ENCODE peak calls at places on chromosomes 5 and 9, in four cellular contexts. W is stomach, T is suprapubic skin, D is SK-N-SH. P is an unnamed sample.

GRCh38 chr9:137055385-137056364 is 1.8 kb upstream of the ENTPD2 start:
- DNase-seq in T (no peak), D (peak; percentile 94), W (peak; percentile 94), P (no peak)

GRCh38 chr9:20352531-20352930 is 269.8 kb downstream of the MLLT3 start:
- DNase-seq in W (no peak), T (no peak), D (no peak), P (no peak)

GRCh38 chr5:78537821-78538220 is 110.8 kb downstream of the LHFPL2 start:
- DNase-seq in W (no peak), T (no peak), D (peak; percentile 58), P (no peak)

GRCh38 chr5:94174748-94175411 is 433.5 kb upstream of the POU5F2 start:
- DNase-seq in T (no peak), W (no peak), D (no peak), P (no peak)

GRCh38 chr5:166710275-166710674 is 1581.2 kb upstream of the WWC1 start:
- DNase-seq in D (no peak), W (no peak), T (no peak), P (no peak)

GRCh38 chr5:23026252-23027170 is 173.4 kb upstream of the CDH12 start:
- DNase-seq in T (no peak), D (no peak), W (no peak), P (no peak)

GRCh38 chr5:143341807-143342570 is 61.5 kb downstream of the NR3C1 start:
- DNase-seq in D (no peak), T (no peak), W (no peak), P (no peak)

GRCh38 chr9:79980440-79980839 is 408.7 kb downstream of the TLE4 start:
- DNase-seq in T (no peak), D (no peak), W (no peak), P (no peak)

GRCh38 chr9:4297151-4297794 is 2.6 kb downstream of the GLIS3 start:
- DNase-seq in T (peak; percentile 81), W (peak; percentile 67), D (peak; percentile 54), P (no peak)

GRCh38 chr5:77301447-77301878 is 91.0 kb downstream of the PDE8B start:
- DNase-seq in D (no peak), T (no peak), W (no peak), P (no peak)

GRCh38 chr9:120905794-120906248 is 20.8 kb downstream of the TRAF1 start:
- DNase-seq in W (no peak), D (no peak), T (no peak), P (no peak)

GRCh38 chr5:302951-303350 is 18.6 kb upstream of the AHRR start:
- DNase-seq in W (no peak), D (no peak), T (peak; percentile 26), P (no peak)

GRCh38 chr5:90326995-90327394 is 82.6 kb downstream of the CETN3 start:
- DNase-seq in D (no peak), W (no peak), T (no peak), P (no peak)

GRCh38 chr5:103522586-103522985 is 40.0 kb downstream of the NUDT12 start:
- DNase-seq in T (no peak), W (no peak), D (no peak), P (no peak)

GRCh38 chr5:159905496-159905895 is 10.8 kb upstream of the ADRA1B start:
- DNase-seq in T (no peak), W (no peak), D (no peak), P (no peak)

GRCh38 chr9:5493597-5494511 is 16.5 kb upstream of the PDCD1LG2 start:
- DNase-seq in W (no peak), T (no peak), D (no peak), P (no peak)

GRCh38 chr9:127955294-127956015 is 17.8 kb upstream of the DPM2 start:
- DNase-seq in D (peak; percentile 79), T (no peak), W (peak; percentile 85), P (no peak)

GRCh38 chr5:62514510-62515119 is 64.0 kb upstream of the LRRC70 start:
- DNase-seq in D (no peak), T (no peak), W (no peak), P (no peak)

GRCh38 chr9:105062222-105062850 is 134.4 kb upstream of the ABCA1 start:
- DNase-seq in W (no peak), D (no peak), T (no peak), P (no peak)

GRCh38 chr5:159817262-159818029 is 98.8 kb upstream of the ADRA1B start:
- DNase-seq in T (no peak), W (no peak), D (no peak), P (no peak)

GRCh38 chr9:114315723-114316363 is 7.1 kb upstream of the ORM1 start:
- DNase-seq in W (peak; percentile 4), D (no peak), T (peak; percentile 16), P (peak; percentile 42)

GRCh38 chr5:37740331-37741066 is 99.3 kb downstream of the GDNF start:
- DNase-seq in D (no peak), W (no peak), T (no peak), P (no peak)

GRCh38 chr5:152601806-152602467 is 196.9 kb upstream of the NMUR2 start:
- DNase-seq in W (no peak), T (no peak), D (no peak), P (no peak)

GRCh38 chr5:2022436-2022835 is 139.7 kb upstream of the IRX4 start:
- DNase-seq in T (no peak), W (no peak), D (no peak), P (peak; percentile 52)

GRCh38 chr9:136572003-136572595 is 26.3 kb upstream of the NOTCH1 start:
- DNase-seq in D (no peak), T (no peak), W (no peak), P (no peak)

GRCh38 chr5:133347039-133347438 is 265.3 kb downstream of the FSTL4 start:
- DNase-seq in T (no peak), W (no peak), D (no peak), P (no peak)

GRCh38 chr5:7897014-7897600 is 28.2 kb downstream of the MTRR start:
- DNase-seq in W (no peak), D (peak; percentile 27), T (no peak), P (no peak)

DNA sequence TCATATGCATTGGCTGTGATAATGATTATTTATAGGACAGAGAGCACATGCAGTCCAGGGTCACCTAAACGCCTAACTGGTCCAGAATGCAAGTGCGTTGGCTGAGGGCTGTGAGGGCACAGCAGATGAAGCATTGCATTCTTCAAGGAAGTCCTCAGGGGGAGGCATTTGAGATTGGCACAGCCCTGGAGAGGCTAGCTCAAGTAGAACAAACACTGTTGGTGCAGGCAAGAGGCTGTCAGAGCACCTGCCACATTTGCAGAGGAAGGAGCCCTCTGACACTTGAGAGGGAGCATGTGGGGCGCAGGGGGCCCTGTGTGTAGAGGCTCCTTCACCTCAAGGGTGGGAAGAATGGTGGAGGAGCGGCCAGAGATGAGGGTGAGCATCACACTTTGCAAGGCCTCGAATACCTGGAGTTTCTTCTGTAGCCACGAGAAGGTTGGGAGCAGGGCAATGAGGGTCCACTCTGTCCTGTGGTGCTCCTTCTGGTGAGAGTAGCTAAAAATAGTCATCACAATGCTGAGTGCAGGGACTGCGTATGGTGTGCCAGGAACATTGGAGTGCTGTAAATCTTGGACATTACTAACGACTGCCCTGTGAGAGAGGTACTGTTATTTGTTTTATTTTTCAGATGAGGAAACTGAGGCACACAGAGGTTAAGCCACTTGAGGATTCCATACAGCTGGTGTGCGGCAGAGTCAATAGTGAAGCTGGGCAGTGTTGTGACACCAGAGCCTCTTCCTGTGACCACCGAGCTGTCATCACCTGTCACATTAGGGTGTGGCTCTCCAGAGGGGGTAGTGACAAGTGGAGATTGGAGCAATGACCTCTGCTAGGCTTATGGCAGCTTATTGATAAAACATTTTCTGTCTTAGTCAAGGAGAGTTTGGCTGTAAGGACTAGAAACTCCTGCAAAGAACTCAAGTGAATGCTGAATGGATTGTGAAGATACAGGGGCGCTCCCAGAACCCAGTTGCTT is 100.2 kb downstream of the PIP5K1B start:
- DNase-seq in T (no peak), W (no peak), D (no peak), P (no peak)
- TF ChIP-seq POLR2AphosphoS5 in T (no peak), W (no peak), D (no peak), P (no peak)

GRCh38 chr5:151030377-151030776 is 10.0 kb downstream of the GPX3 start:
- DNase-seq in W (no peak), D (no peak), T (peak; percentile 88), P (no peak)

GRCh38 chr5:151034422-151035379 is 14.3 kb downstream of the GPX3 start:
- DNase-seq in T (no peak), W (no peak), D (no peak), P (no peak)

GRCh38 chr5:151031554-151031953 is 11.2 kb downstream of the GPX3 start:
- DNase-seq in W (no peak), D (no peak), T (no peak), P (no peak)

GRCh38 chr5:151036556-151036955 is 16.2 kb downstream of the GPX3 start:
- DNase-seq in D (no peak), T (no peak), W (no peak), P (no peak)

DNA sequence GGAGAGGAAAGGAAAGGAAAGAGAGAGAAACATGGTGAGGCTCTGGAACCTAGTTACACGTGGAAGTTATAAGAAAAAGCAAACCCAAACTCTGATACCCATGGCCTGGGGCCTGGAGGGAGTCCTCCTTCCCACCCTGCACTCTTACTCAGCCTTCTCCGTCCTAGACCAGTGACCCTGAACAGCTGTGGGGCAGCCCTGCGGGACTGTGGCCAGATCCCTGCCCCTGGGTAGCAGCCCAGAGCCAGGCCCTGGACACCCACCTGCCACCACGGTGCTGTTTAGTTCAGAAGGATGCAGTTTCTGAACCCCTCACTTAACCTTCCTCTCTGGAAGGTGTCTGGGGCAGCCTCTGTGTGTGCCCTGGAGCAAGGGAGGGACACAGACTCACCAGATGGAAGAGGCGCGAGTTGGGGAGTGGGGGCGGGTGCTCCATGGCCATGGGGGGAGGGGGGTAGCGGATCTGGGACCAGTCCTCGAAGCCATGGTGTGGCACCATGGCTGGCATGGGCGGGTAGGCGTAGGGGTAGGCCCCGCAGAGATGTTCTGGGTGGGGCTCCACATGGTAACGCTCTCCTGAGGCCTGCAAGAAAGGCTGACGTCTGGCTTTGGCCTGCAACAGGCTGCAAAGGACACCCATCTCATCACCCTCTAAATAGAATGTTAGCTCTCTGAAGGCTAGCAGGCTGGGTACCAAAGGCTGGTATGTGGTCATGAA is 13.0 kb downstream of the GPX3 start:
- DNase-seq in T (no peak), W (no peak), D (no peak), P (no peak)
- TF ChIP-seq POLR2AphosphoS5 in T (no peak), W (no peak), D (no peak), P (no peak)

GRCh38 chr9:35660966-35661413 is 2.9 kb downstream of the CCDC107 start:
- DNase-seq in W (peak; percentile 65), T (no peak), D (no peak), P (no peak)

GRCh38 chr9:35658144-35658893 is at the start of gene CCDC107:
- DNase-seq in W (peak; percentile 89), D (peak; percentile 98), T (peak; percentile 90), P (no peak)

GRCh38 chr9:35658894-35659220 is 765 bp downstream of the CCDC107 start:
- DNase-seq in W (no peak), T (no peak), D (no peak), P (no peak)

GRCh38 chr9:35657327-35658143 is at the start of gene RMRP:
- DNase-seq in T (peak; percentile 99), W (peak; percentile 97), D (peak; percentile 91), P (peak; percentile 99)

DNA sequence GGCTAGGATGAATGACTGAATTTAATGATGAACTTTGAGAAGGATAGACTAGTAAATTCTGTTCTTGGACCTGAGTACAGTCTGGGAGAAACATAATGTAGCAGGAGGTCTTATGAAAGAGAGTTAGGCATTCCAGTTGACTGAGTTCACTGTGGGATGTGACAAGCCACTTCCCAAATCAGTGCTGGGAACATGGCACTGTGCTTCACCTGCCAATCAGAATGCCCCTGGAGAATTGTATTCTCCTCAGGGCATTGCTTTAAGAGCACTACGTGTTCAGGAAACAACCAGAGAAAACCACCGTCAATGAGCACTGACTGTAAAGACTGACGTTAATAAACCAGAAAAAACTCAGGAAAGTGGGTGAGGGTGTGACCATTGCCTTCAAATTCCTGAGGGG is 1.2 kb downstream of the CCDC107 start:
- DNase-seq in W (no peak), D (no peak), T (no peak), P (no peak)
- TF ChIP-seq POLR2AphosphoS5 in W (peak; percentile 81), D (no peak), T (peak; percentile 17), P (no peak)

GRCh38 chr5:137622850-137623249 is 113.0 kb downstream of the KLHL3 start:
- DNase-seq in T (no peak), D (no peak), W (peak; percentile 86), P (no peak)
- TF ChIP-seq POLR2AphosphoS5 in T (no peak), D (no peak), W (no peak), P (no peak)